ENCODE peak calls at places on chromosomes 13 and 19, in ten cellular contexts. U is thoracic aorta, T is heart right ventricle, R is HCT116, X is GM23338, K is astrocyte, Z is astrocyte of the cerebellum, M is B cell, N is GM10248, O is GM12865. B is an unnamed sample.

GRCh38 chr19:355134-355533 is 10.5 kb upstream of the MIER2 start:
- DNase-seq in T (no peak), Z (no peak), X (no peak), O (no peak), R (no peak), M (no peak), K (no peak), N (no peak), U (no peak), B (no peak)

GRCh38 chr19:8826371-8826770 is 5.7 kb downstream of the ZNF558 start:
- DNase-seq in O (no peak), N (no peak), T (no peak), R (no peak), K (no peak), Z (no peak), X (peak), M (no peak), U (no peak), B (peak)

GRCh38 chr19:4501005-4501591 is 17.2 kb downstream of the PLIN4 start:
- DNase-seq in X (no peak), K (no peak), O (no peak), T (no peak), U (no peak), Z (no peak), M (no peak), R (no peak), N (no peak), B (no peak)

GRCh38 chr19:38721977-38722773 is 22.1 kb downstream of the CAPN12 start:
- DNase-seq in N (no peak), O (no peak), M (no peak), T (peak), X (no peak), K (no peak), R (no peak), U (no peak), Z (no peak), B (no peak)

GRCh38 chr13:95929430-95929829 is 123.8 kb downstream of the UGGT2 start:
- DNase-seq in U (no peak), K (no peak), Z (no peak), N (no peak), T (no peak), X (no peak), O (no peak), R (no peak), M (no peak), B (no peak)

GRCh38 chr19:3655402-3656072 is 28.9 kb upstream of the CACTIN start:
- DNase-seq in O (no peak), K (peak), X (no peak), N (no peak), T (no peak), Z (peak), M (peak), R (no peak), U (no peak), B (no peak)

GRCh38 chr19:7907122-7907521 is 3.4 kb downstream of the MAP2K7 start:
- DNase-seq in U (no peak), O (peak), M (no peak), Z (no peak), X (no peak), T (no peak), R (no peak), K (no peak), N (no peak), B (no peak)

GRCh38 chr13:112441226-112441625 is 65.1 kb downstream of the SPACA7 start:
- DNase-seq in X (no peak), U (no peak), Z (no peak), N (no peak), R (no peak), T (no peak), K (no peak), M (no peak), O (no peak), B (peak)

GRCh38 chr13:114129649-114130062 is 2.8 kb downstream of the RASA3 start:
- DNase-seq in Z (no peak), T (no peak), N (no peak), K (no peak), O (peak), X (no peak), U (no peak), M (no peak), R (no peak), B (no peak)

GRCh38 chr13:30158774-30159445 is 148.4 kb downstream of the KATNAL1 start:
- DNase-seq in M (no peak), Z (peak), N (no peak), R (no peak), T (no peak), U (no peak), X (no peak), K (peak), O (peak), B (no peak)

GRCh38 chr19:20247016-20247683 is 80.1 kb downstream of the ZNF486 start:
- DNase-seq in O (no peak), T (peak), U (no peak), M (peak), K (peak), Z (no peak), R (no peak), X (peak), N (no peak), B (no peak)

GRCh38 chr13:113671066-113672001 is 4.3 kb downstream of the GRK1 start:
- DNase-seq in Z (no peak), U (no peak), R (no peak), O (no peak), X (no peak), N (no peak), K (no peak), M (no peak), T (no peak), B (peak)

GRCh38 chr19:44757057-44757734 is 8.7 kb downstream of the BCL3 start:
- DNase-seq in R (no peak), T (peak), Z (no peak), O (no peak), M (no peak), N (no peak), X (peak), U (peak), K (peak), B (peak)

GRCh38 chr19:46717716-46718143 is 816 bp upstream of the PRKD2 start:
- DNase-seq in M (peak), N (no peak), X (no peak), U (no peak), O (peak), T (no peak), R (no peak), Z (no peak), K (no peak), B (no peak)

GRCh38 chr13:87057807-87058520 is 613.2 kb upstream of the SLITRK5 start:
- DNase-seq in K (no peak), Z (no peak), X (no peak), M (no peak), U (no peak), T (no peak), N (no peak), R (no peak), O (no peak), B (no peak)

GRCh38 chr13:78609464-78610205 is 6.3 kb upstream of the POU4F1 start:
- DNase-seq in R (no peak), U (no peak), K (no peak), T (no peak), Z (no peak), X (peak), N (no peak), O (no peak), M (peak), B (no peak)

GRCh38 chr13:53198699-53199098 is 170.1 kb downstream of the OLFM4 start:
- DNase-seq in R (no peak), M (no peak), U (no peak), X (no peak), K (no peak), O (no peak), T (no peak), N (no peak), Z (no peak), B (no peak)

GRCh38 chr13:41402695-41403511 is 54.4 kb upstream of the RGCC start:
- DNase-seq in K (no peak), X (peak), Z (no peak), T (no peak), N (no peak), M (no peak), U (no peak), R (no peak), O (no peak), B (no peak)

GRCh38 chr13:41403983-41404382 is 53.4 kb upstream of the RGCC start:
- DNase-seq in M (no peak), U (no peak), T (no peak), K (no peak), N (no peak), Z (no peak), O (no peak), X (no peak), R (no peak), B (no peak)

GRCh38 chr13:41405367-41405766 is 52.0 kb upstream of the RGCC start:
- DNase-seq in N (no peak), K (no peak), T (no peak), M (no peak), Z (no peak), O (no peak), R (no peak), U (no peak), X (no peak), B (no peak)

GRCh38 chr13:41398494-41399190 is 58.7 kb upstream of the RGCC start:
- DNase-seq in N (no peak), U (no peak), K (no peak), O (no peak), X (no peak), R (no peak), T (no peak), Z (no peak), M (no peak), B (no peak)

DNA sequence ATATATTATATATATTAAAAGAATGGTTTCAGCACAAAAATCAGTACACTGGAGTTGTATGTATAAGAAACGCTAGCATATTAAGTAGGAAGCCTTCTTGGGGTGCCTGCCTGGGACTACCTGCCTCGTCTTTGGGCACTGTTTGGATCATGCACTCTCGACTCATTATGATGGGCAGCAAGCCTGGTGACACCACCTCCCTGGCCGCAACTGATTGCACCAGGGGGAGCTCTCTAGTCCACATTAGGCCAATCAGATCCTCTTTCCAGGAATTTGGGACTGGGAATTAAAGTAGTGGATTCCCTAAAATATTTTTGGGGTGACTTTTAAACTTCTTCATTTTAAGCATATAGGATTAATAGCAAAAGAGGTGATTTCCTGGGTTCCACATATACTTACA is 56.0 kb upstream of the RGCC start:
- DNase-seq in O (no peak), K (no peak), X (peak), R (no peak), Z (no peak), T (no peak), M (no peak), N (no peak), U (no peak), B (no peak)
- TF ChIP-seq CTCF in O (no peak), K (no peak), X (peak), R (peak), Z (no peak), T (no peak), M (no peak), N (no peak), U (no peak), B (no peak)

DNA sequence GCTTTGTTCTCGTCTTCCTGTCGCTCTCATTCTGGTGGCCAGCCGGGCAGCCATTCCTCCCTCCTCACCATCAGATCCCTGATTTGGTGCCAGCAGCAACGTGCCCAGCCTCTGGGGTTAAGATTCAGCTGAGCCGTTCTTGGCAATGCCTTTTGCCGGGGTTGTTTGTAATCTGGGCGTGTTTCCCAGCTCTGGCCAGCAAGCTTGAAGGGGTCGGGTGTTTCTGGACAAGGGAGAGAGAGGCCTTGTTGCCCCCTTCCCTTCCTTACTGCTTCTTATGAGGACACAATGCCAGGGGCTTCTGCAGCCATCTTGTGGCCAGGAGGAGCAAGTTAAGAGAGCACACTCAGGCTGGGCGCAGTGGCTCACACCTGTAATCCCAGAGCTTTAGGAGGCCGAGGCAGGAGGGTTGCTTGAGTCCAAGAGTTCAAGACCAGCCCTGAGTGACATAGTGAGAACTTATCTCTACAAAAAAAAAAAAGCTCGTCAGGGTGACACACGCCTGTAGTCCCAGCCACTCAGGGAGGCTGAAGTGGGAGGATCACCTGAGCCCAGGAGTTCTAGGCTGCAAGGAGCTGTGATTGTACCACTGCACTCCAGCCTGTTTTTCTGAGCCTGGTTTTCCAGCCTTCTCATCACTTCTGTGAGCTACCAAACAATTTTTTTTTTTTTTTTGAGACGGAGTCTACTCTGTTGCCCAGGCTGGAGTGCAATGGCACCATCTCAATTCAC is 10.7 kb upstream of the CRTC1 start:
- DNase-seq in K (peak), X (peak), Z (peak), O (no peak), N (no peak), T (no peak), U (no peak), M (no peak), R (no peak), B (no peak)
- TF ChIP-seq CTCF in K (no peak), X (peak), Z (peak), O (no peak), N (no peak), T (no peak), U (peak), M (no peak), R (peak), B (no peak)

DNA sequence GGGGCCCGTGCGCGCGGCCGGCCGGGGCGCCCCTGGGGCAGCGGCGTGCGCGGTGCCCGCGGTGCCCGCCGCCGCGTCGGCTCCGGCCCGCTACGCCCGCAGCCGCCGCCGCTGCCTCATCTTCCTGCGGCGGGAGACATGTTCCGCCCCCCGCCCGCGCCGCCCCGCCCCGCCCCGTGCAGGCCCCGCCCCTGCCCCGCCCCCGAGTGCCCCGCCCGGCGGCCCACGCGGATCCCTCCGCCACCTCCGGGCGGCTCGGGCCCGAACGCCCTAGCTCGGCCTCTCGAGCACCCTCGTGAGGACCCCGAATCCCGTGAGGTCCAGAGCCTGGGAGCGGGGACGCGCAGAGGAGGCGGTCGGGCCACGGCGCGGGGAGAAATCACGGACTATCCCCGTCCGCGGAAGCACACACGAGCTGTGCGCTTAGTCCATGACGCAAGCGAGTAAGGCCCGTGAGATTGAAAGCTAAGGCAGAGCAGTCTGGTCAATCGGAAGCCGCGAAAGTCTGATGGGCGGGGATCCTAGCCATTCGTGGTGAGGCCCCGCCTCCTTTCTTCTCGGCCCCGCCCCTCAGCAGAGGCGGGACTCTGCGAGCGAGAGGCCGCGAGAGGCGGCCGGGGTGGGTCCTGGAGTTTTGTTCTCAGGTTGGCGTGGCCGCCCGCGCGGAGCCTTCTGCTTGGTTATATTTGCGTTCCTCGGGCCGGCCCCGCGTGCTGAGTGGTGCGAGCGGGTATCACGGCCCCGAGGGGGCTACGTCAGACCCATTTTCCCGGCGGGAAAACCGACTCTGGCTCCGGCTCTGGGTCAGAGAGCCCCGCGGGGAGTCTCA is at the start of gene TCF3:
- DNase-seq in U (peak), R (peak), X (peak), K (peak), O (peak), T (peak), Z (peak), N (peak), M (peak), B (peak)
- TF ChIP-seq CTCF in U (no peak), R (no peak), X (no peak), K (no peak), O (no peak), T (no peak), Z (no peak), N (no peak), M (no peak), B (peak)

GRCh38 chr13:98771838-98772611 is 19.6 kb upstream of the SLC15A1 start:
- DNase-seq in R (no peak), M (no peak), T (no peak), U (no peak), O (no peak), K (no peak), N (no peak), Z (no peak), X (no peak), B (no peak)

GRCh38 chr13:98773921-98774320 is 21.4 kb upstream of the SLC15A1 start:
- DNase-seq in M (no peak), Z (no peak), O (no peak), R (no peak), X (no peak), N (no peak), T (no peak), K (no peak), U (no peak), B (no peak)

GRCh38 chr13:98775386-98775785 is 22.9 kb upstream of the SLC15A1 start:
- DNase-seq in R (no peak), O (no peak), T (no peak), N (no peak), Z (no peak), K (no peak), X (no peak), M (no peak), U (no peak), B (no peak)

GRCh38 chr13:98774776-98775175 is 22.3 kb upstream of the SLC15A1 start:
- DNase-seq in T (no peak), N (no peak), M (no peak), X (no peak), K (no peak), R (no peak), O (no peak), U (no peak), Z (no peak), B (no peak)

DNA sequence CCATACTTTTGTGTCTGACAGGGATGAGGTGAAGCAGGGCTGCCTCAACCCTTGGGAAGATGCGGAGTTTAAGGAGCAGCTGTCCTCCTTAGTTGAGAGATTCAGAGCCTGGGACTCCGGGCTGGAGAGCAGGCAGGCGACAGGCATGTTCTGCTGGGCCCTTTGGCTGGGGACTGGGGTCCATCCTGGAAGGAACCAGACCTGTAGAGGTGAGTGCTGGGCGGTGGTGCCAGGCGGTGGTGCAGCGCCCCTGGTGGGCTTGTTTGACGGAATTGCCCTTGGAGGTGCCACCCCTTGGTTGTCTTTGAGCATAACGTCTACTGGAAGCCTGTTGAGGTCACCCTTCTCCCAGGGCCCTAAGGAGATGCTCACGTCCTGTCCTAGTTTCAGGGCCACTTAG is 20.6 kb upstream of the SLC15A1 start:
- DNase-seq in T (no peak), O (no peak), K (no peak), M (no peak), R (no peak), U (no peak), X (peak), Z (no peak), N (no peak), B (no peak)
- TF ChIP-seq CTCF in T (no peak), O (no peak), K (no peak), M (no peak), R (peak), U (no peak), X (peak), Z (no peak), N (no peak), B (no peak)

DNA sequence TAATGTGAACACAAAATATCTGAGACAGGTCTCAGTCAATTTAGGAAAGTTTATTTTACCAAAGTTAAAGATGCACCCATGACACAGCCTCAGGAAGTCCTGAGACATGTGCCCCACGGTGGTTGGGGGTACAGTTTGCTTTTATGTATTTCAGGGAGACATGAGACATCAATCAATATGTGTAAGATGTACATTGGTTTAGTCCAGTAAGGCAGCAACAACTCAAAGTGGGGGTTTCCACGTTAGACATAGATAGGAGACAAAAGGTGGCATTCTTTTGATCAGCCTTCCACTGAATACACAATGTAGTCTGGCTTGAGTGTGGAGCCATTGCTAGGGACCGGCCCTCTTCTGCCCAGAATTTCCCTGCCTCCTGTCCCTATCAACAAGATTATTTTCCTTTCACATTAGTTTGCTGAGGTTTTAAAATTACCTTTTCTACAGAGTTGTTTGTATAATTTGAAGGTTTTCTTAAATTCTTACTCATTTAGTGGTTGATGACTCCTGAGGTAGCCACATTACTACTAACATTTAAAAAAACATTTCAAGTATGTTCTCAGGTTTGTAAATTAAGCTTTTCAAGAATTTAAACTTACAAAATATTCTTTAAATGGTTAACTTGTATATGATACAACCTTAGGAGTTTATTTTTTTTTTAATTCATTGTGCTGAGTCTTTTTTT is 33.2 kb downstream of the RNASEH2B start:
- DNase-seq in X (peak), Z (no peak), R (no peak), N (no peak), T (no peak), O (no peak), U (no peak), M (no peak), K (no peak), B (no peak)
- TF ChIP-seq CTCF in X (no peak), Z (no peak), R (no peak), N (no peak), T (no peak), O (no peak), U (no peak), M (no peak), K (no peak), B (no peak)